ENCODE peak calls at places on chromosomes 11 and 22, in ten cellular contexts. G is adrenal gland; E is psoas muscle; Z is aorta; D is RWPE2; O is kidney; K is CD8-positive, alpha-beta memory T cell; L is cardiac muscle cell; U is spleen; V is OCI-LY7. T is an unnamed sample.
A peak's percentile ranks its signal among the peaks of the same experiment; 100 is the strongest.

GRCh38 chr22:41415554-41415953 is 31.0 kb downstream of the TOB2 start:
- DNase-seq in K (no peak), U (no peak), L (no peak), Z (no peak), O (no peak), E (no peak), G (no peak), D (no peak), V (no peak), T (no peak)

GRCh38 chr11:64294665-64295289 is 3.7 kb downstream of the KCNK4 start:
- DNase-seq in L (peak; percentile 52), U (no peak), D (no peak), E (no peak), O (no peak), G (no peak), K (no peak), Z (no peak), V (no peak), T (no peak)

GRCh38 chr22:48954781-48955311 is 872.8 kb downstream of the BRD1 start:
- DNase-seq in Z (peak; percentile 70), K (no peak), O (no peak), U (peak; percentile 60), G (no peak), V (no peak), D (no peak), L (no peak), E (no peak), T (peak; percentile 40)

GRCh38 chr11:117385906-117386305 is 58.3 kb downstream of the CEP164 start:
- DNase-seq in L (no peak), G (no peak), V (no peak), K (no peak), Z (no peak), O (no peak), U (no peak), E (no peak), D (no peak), T (peak; percentile 9)

GRCh38 chr11:125494987-125495725 is 909 bp downstream of the FEZ1 start:
- DNase-seq in D (peak; percentile 68), Z (peak; percentile 89), G (peak; percentile 28), L (peak; percentile 50), V (no peak), U (peak; percentile 79), O (peak; percentile 76), K (no peak), E (peak; percentile 47), T (peak; percentile 78)

GRCh38 chr11:73240190-73240781 is 22.2 kb downstream of the P2RY2 start:
- DNase-seq in G (no peak), Z (peak; percentile 93), V (no peak), K (no peak), U (peak; percentile 66), L (peak; percentile 81), D (peak; percentile 24), O (peak; percentile 78), E (peak; percentile 78), T (peak; percentile 71)

GRCh38 chr11:25981998-25982397 is 349.9 kb upstream of the ANO3 start:
- DNase-seq in D (no peak), G (no peak), U (no peak), E (no peak), Z (no peak), V (peak; percentile 87), K (no peak), O (no peak), L (peak; percentile 87), T (no peak)

GRCh38 chr11:80727315-80727714 is 1286.5 kb upstream of the TENM4 start:
- DNase-seq in O (no peak), D (no peak), U (no peak), G (no peak), Z (no peak), K (no peak), E (no peak), V (no peak), L (peak; percentile 41), T (peak; percentile 83)

GRCh38 chr11:72446929-72447753 is 12.8 kb upstream of the CLPB start:
- DNase-seq in Z (no peak), L (peak; percentile 76), G (no peak), E (no peak), O (no peak), K (peak; percentile 29), U (no peak), D (no peak), V (peak; percentile 64), T (no peak)

GRCh38 chr11:129950319-129951034 is 52.2 kb downstream of the PRDM10 start:
- DNase-seq in E (peak; percentile 47), V (peak; percentile 76), O (peak; percentile 74), Z (no peak), K (no peak), L (peak; percentile 94), D (no peak), U (no peak), G (peak; percentile 69), T (no peak)

GRCh38 chr22:44918925-44919392 is 90.8 kb downstream of the PHF21B start:
- DNase-seq in O (peak; percentile 15), G (no peak), Z (no peak), E (no peak), V (no peak), D (no peak), K (no peak), L (no peak), U (peak; percentile 59), T (no peak)

GRCh38 chr22:35638408-35638807 is 9.8 kb upstream of the APOL6 start:
- DNase-seq in K (no peak), U (peak; percentile 72), E (peak; percentile 88), Z (peak; percentile 94), G (no peak), O (peak; percentile 94), V (no peak), L (peak; percentile 90), D (no peak), T (no peak)

GRCh38 chr22:32801436-32802290 is at the start of gene TIMP3:
- DNase-seq in U (peak; percentile 86), K (no peak), E (peak; percentile 88), V (no peak), L (peak; percentile 88), G (peak; percentile 85), O (peak; percentile 97), Z (peak; percentile 96), D (no peak), T (peak; percentile 94)

GRCh38 chr11:119190531-119190930 is 5.3 kb downstream of the NHERF4 start:
- DNase-seq in U (peak; percentile 48), E (no peak), L (no peak), V (no peak), K (no peak), Z (no peak), G (no peak), O (no peak), D (no peak), T (peak; percentile 23)
- H3K27ac ChIP-seq in U (no peak overlapping the region), E (no peak overlapping the region), L (no peak overlapping the region), V (no peak overlapping the region), K (no peak overlapping the region), Z (no peak overlapping the region), G (no peak overlapping the region), O (no peak overlapping the region), D (no peak overlapping the region), T (no peak overlapping the region)

GRCh38 chr11:10303558-10304363 is 1.1 kb upstream of the ADM start:
- DNase-seq in D (peak; percentile 71), G (no peak), K (no peak), V (no peak), L (peak; percentile 57), U (peak; percentile 90), Z (peak; percentile 81), O (peak; percentile 82), E (peak; percentile 34), T (peak; percentile 82)

GRCh38 chr11:10302744-10303557 is 1.9 kb upstream of the ADM start:
- DNase-seq in U (peak; percentile 96), D (peak; percentile 77), Z (peak; percentile 93), E (peak; percentile 87), G (peak; percentile 91), L (peak; percentile 72), O (peak; percentile 97), V (no peak), K (peak; percentile 74), T (peak; percentile 81)

GRCh38 chr11:10305262-10305963 is 540 bp downstream of the ADM start:
- DNase-seq in U (peak; percentile 90), V (no peak), L (peak; percentile 51), D (no peak), K (peak; percentile 26), G (no peak), E (peak; percentile 32), Z (peak; percentile 81), O (peak; percentile 79), T (peak; percentile 76)

GRCh38 chr11:10305964-10306918 is 1.4 kb downstream of the ADM start:
- DNase-seq in L (peak; percentile 45), K (no peak), Z (peak; percentile 78), U (peak; percentile 88), G (no peak), D (no peak), V (no peak), E (peak; percentile 31), O (peak; percentile 83), T (peak; percentile 78)

GRCh38 chr11:10304495-10305261 is at the start of gene ADM:
- DNase-seq in V (no peak), Z (peak; percentile 96), U (peak; percentile 93), L (peak; percentile 96), D (peak; percentile 92), K (no peak), E (peak; percentile 93), G (peak; percentile 88), O (peak; percentile 96), T (peak; percentile 96)
- H3K27ac ChIP-seq in V (no peak within 1 kb of the TSS), Z (no peak within 1 kb of the TSS), U (peak within 1 kb of the TSS; percentile 94), L (peak within 1 kb of the TSS; percentile 61), D (peak within 1 kb of the TSS; percentile 96), K (no peak within 1 kb of the TSS), E (peak within 1 kb of the TSS; percentile 86), G (no peak within 1 kb of the TSS), O (peak within 1 kb of the TSS; percentile 99), T (no peak within 1 kb of the TSS)

DNA sequence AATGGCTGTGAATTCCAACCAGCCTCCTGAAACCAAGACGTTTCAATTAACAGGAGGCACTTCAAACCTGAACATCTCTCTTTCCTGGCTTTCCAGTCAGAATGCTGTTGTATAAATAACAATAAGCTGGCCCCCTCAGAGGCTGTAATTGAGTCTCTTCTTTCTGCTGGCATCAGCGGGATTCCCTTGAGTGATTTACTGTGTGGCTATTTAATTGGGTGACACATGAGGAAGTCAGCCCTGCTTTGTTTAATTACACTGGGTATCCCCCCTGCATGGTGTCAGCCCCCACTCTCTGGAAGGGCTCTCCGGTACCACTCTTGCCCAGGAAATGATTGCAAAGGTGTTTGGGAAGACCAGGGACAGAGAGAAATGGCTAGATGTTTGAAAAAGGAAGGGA is 101.6 kb downstream of the NTM start:
- DNase-seq in D (no peak), U (no peak), Z (no peak), O (no peak), K (no peak), E (no peak), V (no peak), G (no peak), L (no peak), T (no peak)
- H3K27ac ChIP-seq in D (no peak overlapping the region), U (no peak overlapping the region), Z (no peak overlapping the region), O (no peak overlapping the region), K (no peak overlapping the region), E (no peak overlapping the region), V (no peak overlapping the region), G (no peak overlapping the region), L (no peak overlapping the region), T (no peak overlapping the region)

DNA sequence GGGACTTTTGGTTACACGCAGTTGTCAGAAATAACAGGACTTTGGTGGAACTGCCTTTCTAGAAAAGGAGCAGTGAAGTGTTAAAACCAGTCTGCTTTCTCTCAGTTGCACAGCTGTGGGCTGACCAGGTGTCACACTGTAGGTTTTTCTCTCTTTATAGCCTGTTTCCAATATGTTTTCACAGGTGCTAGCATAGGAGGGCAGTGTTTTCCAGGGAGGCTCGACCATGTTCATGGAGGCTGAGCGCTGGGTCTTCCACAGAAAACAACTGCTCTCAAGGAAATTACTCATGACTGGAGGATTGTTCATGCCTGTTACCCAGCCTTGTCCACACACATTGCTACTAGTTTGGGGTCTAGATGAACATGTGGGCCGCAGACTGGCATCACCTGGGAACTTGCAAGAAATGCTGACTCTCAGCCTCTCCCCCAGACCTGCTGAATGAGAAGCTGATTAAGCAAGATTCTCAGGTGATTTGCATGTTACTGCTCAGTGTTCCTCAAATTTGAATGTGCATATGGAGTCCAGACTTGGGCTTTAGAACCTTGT is 157.7 kb downstream of the MAML2 start:
- DNase-seq in Z (no peak), V (peak; percentile 72), U (no peak), G (no peak), K (no peak), L (no peak), D (no peak), O (no peak), E (no peak), T (no peak)
- H3K27ac ChIP-seq in Z (no peak overlapping the region), V (no peak overlapping the region), U (peak overlapping the region; percentile 21), G (no peak overlapping the region), K (no peak overlapping the region), L (no peak overlapping the region), D (no peak overlapping the region), O (no peak overlapping the region), E (no peak overlapping the region), T (no peak overlapping the region)

T was measured in endodermal cell.